ENCODE peak calls at places on chromosomes 12 and 14, in seven cellular contexts. J is NCI-H460; P is psoas muscle; C is NCI-H1105; B is NCI-H1092 treated with DMSO at 0.1 percent for 48 hours; R is EL; U is CD8-positive, alpha-beta T cell. F is an unnamed sample.
A peak's percentile ranks its signal among the peaks of the same experiment; 100 is the strongest.

GRCh38 chr14:34701808-34702207 is 12.6 kb downstream of the CFL2 start:
- DNase-seq in P (no peak), B (no peak), J (no peak), R (no peak), U (no peak), C (no peak), F (no peak)

GRCh38 chr14:99752486-99753121 is 40.6 kb upstream of the EML1 start:
- DNase-seq in U (no peak), B (no peak), P (no peak), J (no peak), R (peak; percentile 83), C (no peak), F (no peak)

GRCh38 chr12:116066381-116067230 is 210.9 kb downstream of the MED13L start:
- DNase-seq in C (no peak), B (no peak), J (peak; percentile 45), P (no peak), U (peak; percentile 67), R (peak; percentile 49), F (no peak)

GRCh38 chr12:84976133-84976532 is 59.9 kb downstream of the TSPAN19 start:
- DNase-seq in R (no peak), B (no peak), U (no peak), C (no peak), P (peak; percentile 38), J (no peak), F (no peak)

GRCh38 chr12:132950844-132951535 is 5.1 kb downstream of the ZNF605 start:
- DNase-seq in P (no peak), R (no peak), J (no peak), C (no peak), U (no peak), B (no peak), F (no peak)

GRCh38 chr14:102279688-102280348 is 25.1 kb downstream of the MOK start:
- DNase-seq in R (peak; percentile 99), C (no peak), J (peak; percentile 97), U (no peak), P (no peak), B (no peak), F (no peak)

GRCh38 chr14:71362282-71362681 is 455.0 kb downstream of the PCNX1 start:
- DNase-seq in C (no peak), U (no peak), R (no peak), B (no peak), P (no peak), J (no peak), F (no peak)

GRCh38 chr14:77882098-77882497 is 82.2 kb downstream of the ADCK1 start:
- DNase-seq in J (no peak), P (peak; percentile 54), R (no peak), U (no peak), B (peak; percentile 85), C (peak; percentile 98), F (peak; percentile 38)

GRCh38 chr14:99158150-99158549 is 113.8 kb downstream of the BCL11B start:
- DNase-seq in C (no peak), J (no peak), P (no peak), B (no peak), U (no peak), R (no peak), F (no peak)

GRCh38 chr12:40942326-40942725 is 245.8 kb upstream of the PDZRN4 start:
- DNase-seq in P (no peak), R (peak; percentile 3), B (no peak), C (no peak), J (no peak), U (no peak), F (no peak)